ENCODE peak calls at places on chromosomes 5 and 9, in four cellular contexts. Z is HTR-8/SVneo, I is GM23338, U is NCI-H1930. W is an unnamed sample.

GRCh38 chr5:142073617-142074405 is 34.8 kb upstream of the NDFIP1 start:
- DNase-seq in I (no peak), Z (no peak), U (no peak), W (no peak)

GRCh38 chr5:72633041-72633445 is 125.8 kb upstream of the ZNF366 start:
- DNase-seq in I (no peak), U (no peak), Z (no peak), W (no peak)

GRCh38 chr5:141512390-141513020 is 23.6 kb downstream of the PCDHGC5 start:
- DNase-seq in Z (no peak), U (no peak), I (peak), W (no peak)

GRCh38 chr5:149054416-149054815 is 8.4 kb downstream of the SH3TC2 start:
- DNase-seq in I (no peak), U (no peak), Z (no peak), W (no peak)

GRCh38 chr9:76115982-76116646 is 225.6 kb downstream of the PCSK5 start:
- DNase-seq in I (no peak), Z (no peak), U (no peak), W (no peak)

GRCh38 chr9:95383198-95383673 is 65.7 kb upstream of the FANCC start:
- DNase-seq in U (no peak), I (no peak), Z (peak), W (no peak)

GRCh38 chr9:107685901-107686300 is 196.3 kb upstream of the KLF4 start:
- DNase-seq in U (no peak), I (no peak), Z (no peak), W (no peak)

GRCh38 chr5:57538341-57538955 is 55.8 kb upstream of the ACTBL2 start:
- DNase-seq in U (no peak), Z (no peak), I (no peak), W (no peak)

GRCh38 chr5:147504001-147504400 is 5.9 kb downstream of the DPYSL3 start:
- DNase-seq in I (no peak), U (no peak), Z (no peak), W (no peak)

GRCh38 chr5:3331819-3332218 is 263.8 kb upstream of the IRX1 start:
- DNase-seq in U (no peak), I (no peak), Z (no peak), W (no peak)

GRCh38 chr5:176167800-176168199 is 70.4 kb upstream of the SIMC1 start:
- DNase-seq in I (no peak), U (no peak), Z (no peak), W (no peak)

GRCh38 chr9:24434183-24434582 is 111.5 kb downstream of the IZUMO3 start:
- DNase-seq in U (no peak), I (no peak), Z (no peak), W (no peak)

GRCh38 chr5:80346055-80346454 is 26.3 kb downstream of the SPZ1 start:
- DNase-seq in U (no peak), I (peak), Z (peak), W (peak)

GRCh38 chr9:16131269-16131668 is 578.4 kb downstream of the CCDC171 start:
- DNase-seq in U (no peak), I (peak), Z (no peak), W (no peak)

GRCh38 chr9:98929096-98929495 is 14.6 kb upstream of the COL15A1 start:
- DNase-seq in Z (no peak), U (no peak), I (no peak), W (no peak)

GRCh38 chr9:3954950-3955670 is 344.8 kb downstream of the GLIS3 start:
- DNase-seq in I (peak), U (no peak), Z (no peak), W (no peak)

GRCh38 chr5:1546556-1546955 is 22.8 kb upstream of the LPCAT1 start:
- DNase-seq in I (no peak), Z (no peak), U (no peak), W (no peak)

GRCh38 chr5:135993248-135993893 is 35.4 kb upstream of the TGFBI start:
- DNase-seq in I (no peak), Z (no peak), U (no peak), W (no peak)

GRCh38 chr9:29740518-29740917 is 2167.2 kb upstream of the C9orf72 start:
- DNase-seq in U (no peak), Z (no peak), I (no peak), W (no peak)

GRCh38 chr5:123585871-123586270 is 73.9 kb downstream of the CSNK1G3 start:
- DNase-seq in Z (no peak), I (no peak), U (no peak), W (no peak)

GRCh38 chr9:129673602-129674001 is 8.2 kb downstream of the PRRX2 start:
- DNase-seq in I (no peak), U (no peak), Z (no peak), W (no peak)

GRCh38 chr5:130386155-130386554 is 481.9 kb downstream of the CHSY3 start:
- DNase-seq in Z (no peak), U (no peak), I (peak), W (no peak)

GRCh38 chr9:107141967-107142366 is 141.1 kb upstream of the RAD23B start:
- DNase-seq in I (peak), U (no peak), Z (no peak), W (no peak)

GRCh38 chr9:1267581-1267980 is 217.4 kb downstream of the DMRT2 start:
- DNase-seq in U (no peak), I (no peak), Z (no peak), W (no peak)

GRCh38 chr5:151214614-151215545 is 9.0 kb downstream of the CCDC69 start:
- DNase-seq in U (no peak), Z (no peak), I (no peak), W (no peak)

GRCh38 chr5:90830058-90830457 is 271.5 kb downstream of the ADGRV1 start:
- DNase-seq in Z (no peak), U (no peak), I (no peak), W (no peak)

GRCh38 chr9:133931059-133931458 is 61.1 kb downstream of the VAV2 start:
- DNase-seq in Z (no peak), U (no peak), I (no peak), W (no peak)

GRCh38 chr5:56402273-56403223 is 169.4 kb upstream of the ANKRD55 start:
- DNase-seq in I (peak), U (no peak), Z (no peak), W (no peak)

GRCh38 chr9:107759823-107760166 is 270.2 kb upstream of the KLF4 start:
- DNase-seq in Z (no peak), I (no peak), U (no peak), W (no peak)

GRCh38 chr9:88772602-88773001 is 218.7 kb upstream of the S1PR3 start:
- DNase-seq in Z (no peak), U (no peak), I (no peak), W (no peak)

GRCh38 chr5:109866051-109866450 is 176.3 kb downstream of the MAN2A1 start:
- DNase-seq in Z (peak), I (no peak), U (no peak), W (peak)

GRCh38 chr5:135266301-135266630 is 132.8 kb downstream of the MACROH2A1 start:
- DNase-seq in I (no peak), Z (no peak), U (no peak), W (no peak)

GRCh38 chr9:27003406-27004147 is 1.9 kb downstream of the LRRC19 start:
- DNase-seq in Z (no peak), U (no peak), I (no peak), W (no peak)

GRCh38 chr5:143717400-143717799 is 94.6 kb upstream of the HMHB1 start:
- DNase-seq in U (no peak), Z (peak), I (no peak), W (no peak)

GRCh38 chr5:1460054-1460682 is 14.9 kb upstream of the SLC6A3 start:
- DNase-seq in U (no peak), I (no peak), Z (no peak), W (no peak)

GRCh38 chr9:114308361-114308950 is 14.4 kb upstream of the ORM1 start:
- DNase-seq in Z (no peak), I (no peak), U (no peak), W (no peak)

GRCh38 chr9:1173211-1173610 is 123.1 kb downstream of the DMRT2 start:
- DNase-seq in Z (no peak), U (no peak), I (no peak), W (no peak)

GRCh38 chr9:93209097-93209496 is 25.2 kb downstream of the WNK2 start:
- DNase-seq in U (no peak), I (no peak), Z (no peak), W (no peak)

GRCh38 chr5:8829322-8830029 is 716.4 kb downstream of the SEMA5A start:
- DNase-seq in Z (peak), I (no peak), U (no peak), W (peak)